ENCODE peak calls at places on chromosomes 2 and 18, in nine cellular contexts. G, I, N, F, H, M, D, T and P are unnamed samples.

GRCh38 chr2:53559302-53559967 is 208.2 kb upstream of the CHAC2 start:
- DNase-seq in N (no peak), I (peak), F (no peak), D (no peak), H (no peak), T (no peak), M (peak), G (no peak), P (no peak)

GRCh38 chr2:38959938-38960608 is 70.4 kb downstream of the ARHGEF33 start:
- DNase-seq in F (peak), M (peak), N (peak), H (peak), T (peak), G (peak), I (peak), D (peak), P (peak)

GRCh38 chr18:70380915-70381896 is 92.4 kb downstream of the SOCS6 start:
- DNase-seq in M (no peak), N (peak), H (peak), F (no peak), T (no peak), G (no peak), I (no peak), D (peak), P (no peak)

GRCh38 chr2:112938904-112939303 is 27.9 kb downstream of the IL37 start:
- DNase-seq in T (no peak), M (peak), G (no peak), H (no peak), F (no peak), I (no peak), D (no peak), N (no peak), P (peak)

GRCh38 chr2:122960727-122961641 is 1064.1 kb upstream of the CNTNAP5 start:
- DNase-seq in N (no peak), D (no peak), T (no peak), G (no peak), I (no peak), H (no peak), F (no peak), M (no peak), P (peak)

GRCh38 chr2:20141056-20141762 is 83.7 kb downstream of the SDC1 start:
- DNase-seq in T (peak), D (peak), I (no peak), N (peak), G (no peak), H (no peak), F (no peak), M (peak), P (peak)

GRCh38 chr2:234932591-234933168 is 19.1 kb upstream of the SH3BP4 start:
- DNase-seq in T (no peak), N (no peak), H (no peak), D (no peak), M (no peak), I (no peak), F (no peak), G (no peak), P (no peak)

GRCh38 chr2:5926896-5927512 is 234.8 kb downstream of the SOX11 start:
- DNase-seq in M (no peak), H (no peak), I (no peak), N (no peak), D (no peak), F (no peak), G (no peak), T (no peak), P (no peak)

GRCh38 chr2:5077479-5078089 is 614.6 kb upstream of the SOX11 start:
- DNase-seq in M (no peak), I (no peak), F (no peak), H (no peak), N (no peak), T (no peak), G (no peak), D (no peak), P (peak)

GRCh38 chr2:3642521-3643215 is 15.3 kb upstream of the ALLC start:
- DNase-seq in F (no peak), N (no peak), H (no peak), I (no peak), G (no peak), M (no peak), D (peak), T (no peak), P (no peak)

GRCh38 chr18:48663931-48664847 is 125.4 kb downstream of the CTIF start:
- DNase-seq in T (peak), M (peak), N (peak), G (peak), I (peak), D (peak), H (peak), F (peak), P (peak)

GRCh38 chr2:162091325-162092007 is 17.5 kb upstream of the DPP4 start:
- DNase-seq in T (peak), F (no peak), I (no peak), G (no peak), M (peak), H (peak), D (peak), N (peak), P (peak)

GRCh38 chr2:11775384-11775783 is 29.0 kb downstream of the LPIN1 start:
- DNase-seq in H (no peak), M (peak), G (no peak), T (peak), F (peak), I (no peak), D (no peak), N (no peak), P (peak)

GRCh38 chr18:74082476-74083070 is 65.1 kb downstream of the FBXO15 start:
- DNase-seq in G (peak), D (peak), M (peak), N (peak), H (peak), T (no peak), I (no peak), F (peak), P (peak)

GRCh38 chr18:62329676-62330454 is 4.8 kb downstream of the TNFRSF11A start:
- DNase-seq in H (peak), F (peak), T (peak), N (peak), D (peak), G (peak), I (no peak), M (peak), P (peak)

GRCh38 chr18:2894841-2895370 is 48.1 kb downstream of the EMILIN2 start:
- DNase-seq in I (no peak), H (no peak), D (no peak), N (no peak), T (no peak), F (no peak), M (no peak), G (no peak), P (no peak)

GRCh38 chr18:71951021-71951420 is 593.1 kb downstream of the CBLN2 start:
- DNase-seq in H (no peak), D (no peak), G (no peak), N (no peak), T (no peak), M (no peak), I (no peak), F (no peak), P (no peak)

GRCh38 chr2:102664439-102665042 is 45.2 kb downstream of the SLC9A2 start:
- DNase-seq in D (peak), F (no peak), I (peak), M (no peak), T (no peak), N (peak), G (no peak), H (peak), P (no peak)

GRCh38 chr2:23509593-23510295 is 124.8 kb downstream of the KLHL29 start:
- DNase-seq in G (no peak), N (no peak), F (no peak), M (no peak), H (no peak), D (no peak), T (no peak), I (no peak), P (no peak)

GRCh38 chr2:219252900-219253752 is at the start of gene TUBA4B:
- DNase-seq in F (peak), H (peak), I (no peak), M (peak), T (peak), N (peak), G (peak), D (peak), P (no peak)

GRCh38 chr2:109712746-109713145 is 81.4 kb upstream of the RGPD5 start:
- DNase-seq in G (no peak), I (no peak), D (peak), M (no peak), N (no peak), H (peak), F (no peak), T (no peak), P (no peak)

GRCh38 chr2:113979172-113980128 is 89.6 kb downstream of the ACTR3 start:
- DNase-seq in I (no peak), G (peak), H (no peak), M (no peak), D (no peak), F (peak), T (no peak), N (no peak), P (no peak)

GRCh38 chr2:168254158-168254935 is 7.0 kb upstream of the STK39 start:
- DNase-seq in I (peak), D (no peak), N (no peak), T (no peak), F (no peak), H (no peak), G (no peak), M (peak), P (no peak)

GRCh38 chr2:55102056-55102812 is 52.0 kb upstream of the RTN4 start:
- DNase-seq in T (peak), N (no peak), H (no peak), G (no peak), D (no peak), I (no peak), M (peak), F (no peak), P (peak)

GRCh38 chr2:181462032-181462431 is 4.8 kb downstream of the ITGA4 start:
- DNase-seq in H (no peak), T (no peak), N (no peak), G (no peak), I (no peak), F (peak), D (no peak), M (no peak), P (peak)

GRCh38 chr2:21379140-21379539 is 255.4 kb downstream of the TDRD15 start:
- DNase-seq in N (no peak), T (no peak), H (no peak), I (no peak), D (no peak), G (no peak), M (no peak), F (no peak), P (no peak)

GRCh38 chr2:27705851-27706622 is 42.3 kb downstream of the SLC4A1AP start:
- DNase-seq in G (no peak), F (no peak), N (peak), H (peak), D (peak), M (peak), T (peak), I (no peak), P (peak)

GRCh38 chr2:65351948-65352595 is 80.3 kb downstream of the SPRED2 start:
- DNase-seq in F (no peak), I (no peak), T (no peak), G (no peak), D (no peak), M (no peak), H (no peak), N (no peak), P (no peak)

GRCh38 chr2:54569745-54570296 is 113.7 kb downstream of the SPTBN1 start:
- DNase-seq in N (peak), T (no peak), H (peak), I (no peak), F (peak), D (peak), M (no peak), G (no peak), P (no peak)

GRCh38 chr2:2733818-2734217 is 402.7 kb upstream of the MYT1L start:
- DNase-seq in I (no peak), H (no peak), M (no peak), N (no peak), D (no peak), G (no peak), F (no peak), T (no peak), P (no peak)

GRCh38 chr18:61896767-61897166 is 4.0 kb upstream of the RNF152 start:
- DNase-seq in D (no peak), F (no peak), M (peak), T (peak), N (peak), H (peak), G (no peak), I (no peak), P (peak)

GRCh38 chr18:50281972-50282520 is 723 bp upstream of the MBD1 start:
- DNase-seq in D (no peak), G (no peak), T (no peak), H (no peak), F (no peak), N (no peak), I (no peak), M (no peak), P (no peak)

GRCh38 chr18:1917141-1917540 is 654.2 kb downstream of the METTL4 start:
- DNase-seq in I (peak), M (no peak), G (no peak), F (no peak), H (no peak), N (no peak), T (no peak), D (no peak), P (no peak)

GRCh38 chr18:49524951-49525350 is 36.9 kb upstream of the LIPG start:
- DNase-seq in H (no peak), N (no peak), M (no peak), I (peak), T (no peak), D (no peak), F (no peak), G (no peak), P (no peak)